ENCODE peak calls at places on chromosomes 16 and 17, in five cellular contexts. J is GM12891, M is H54, A is ELF-1, I is glutamatergic neuron. F is an unnamed sample.

GRCh38 chr16:3020604-3021448 is 658 bp downstream of the TNFRSF12A start:
- DNase-seq in M (peak), J (no peak), I (peak), A (peak), F (no peak)

GRCh38 chr17:49343273-49343672 is 18.8 kb downstream of the ZNF652 start:
- DNase-seq in A (no peak), M (no peak), I (no peak), J (no peak), F (peak)

GRCh38 chr16:55832788-55833583 is at the start of gene CES1:
- DNase-seq in A (peak), I (peak), M (no peak), J (no peak), F (no peak)

GRCh38 chr17:65099941-65100315 is 37.2 kb upstream of the RGS9 start:
- DNase-seq in J (peak), M (peak), I (no peak), A (peak), F (no peak)

GRCh38 chr17:53387745-53388144 is 435.0 kb upstream of the KIF2B start:
- DNase-seq in I (no peak), J (no peak), M (no peak), A (no peak), F (no peak)

GRCh38 chr16:11029948-11030347 is 85.6 kb downstream of the CLEC16A start:
- DNase-seq in A (no peak), M (no peak), I (no peak), J (no peak), F (no peak)

GRCh38 chr17:66523378-66524174 is 221.2 kb downstream of the PRKCA start:
- DNase-seq in M (no peak), A (no peak), I (no peak), J (no peak), F (no peak)

GRCh38 chr17:51244041-51244440 is 15.8 kb downstream of the MBTD1 start:
- DNase-seq in M (no peak), J (no peak), A (no peak), I (no peak), F (no peak)

GRCh38 chr16:88481851-88482250 is 28.8 kb downstream of the ZFPM1 start:
- DNase-seq in I (no peak), J (no peak), A (no peak), M (no peak), F (no peak)